ENCODE peak calls at places on chromosomes 16 and 17, in nine cellular contexts. L is heart left ventricle, K is type B pancreatic cell, Q is fibroblast of mammary gland, X is MM.1S, D is spleen, I is OCI-LY7, W is right atrium auricular region, A is GM12865. J is an unnamed sample.
A peak's percentile ranks its signal among the peaks of the same experiment; 100 is the strongest.

GRCh38 chr16:83539736-83540490 is 267.9 kb upstream of the HSBP1 start:
- DNase-seq in X (no peak), I (no peak), Q (no peak), A (no peak), K (no peak), D (no peak), L (no peak), W (no peak), J (no peak)

GRCh38 chr16:50185005-50185505 is 31.9 kb downstream of the TENT4B start:
- DNase-seq in Q (peak; percentile 29), X (no peak), K (no peak), I (no peak), W (no peak), A (peak; percentile 14), L (no peak), D (no peak), J (no peak)

GRCh38 chr17:64635647-64636305 is 26.3 kb downstream of the SMURF2 start:
- DNase-seq in L (no peak), Q (peak; percentile 88), X (peak; percentile 56), A (peak; percentile 68), W (no peak), D (no peak), I (no peak), K (no peak), J (no peak)

GRCh38 chr16:48269011-48269410 is 21.7 kb upstream of the ABCC11 start:
- DNase-seq in A (no peak), L (no peak), I (no peak), D (no peak), X (no peak), W (no peak), K (no peak), Q (no peak), J (no peak)

GRCh38 chr16:52592778-52593177 is 45.8 kb upstream of the TOX3 start:
- DNase-seq in X (no peak), K (no peak), W (no peak), I (no peak), L (no peak), D (no peak), A (no peak), Q (no peak), J (no peak)

GRCh38 chr17:50944054-50944901 is 78.1 kb upstream of the TOB1 start:
- DNase-seq in I (peak; percentile 41), K (no peak), L (peak; percentile 91), D (peak; percentile 92), Q (peak; percentile 44), W (no peak), A (peak; percentile 58), X (peak; percentile 84), J (peak; percentile 72)

GRCh38 chr17:27609606-27610303 is 21.2 kb upstream of the LGALS9 start:
- DNase-seq in D (peak; percentile 76), L (peak; percentile 59), K (no peak), A (peak; percentile 50), X (no peak), W (no peak), I (peak; percentile 34), Q (peak; percentile 48), J (peak; percentile 30)

GRCh38 chr17:7887482-7888183 is 956 bp upstream of the CHD3 start:
- DNase-seq in I (peak; percentile 90), L (peak; percentile 95), D (peak; percentile 94), Q (peak; percentile 95), K (peak; percentile 92), W (peak; percentile 91), X (peak; percentile 25), A (peak; percentile 71), J (peak; percentile 84)

GRCh38 chr17:67834634-67835033 is 9.3 kb downstream of the BPTF start:
- DNase-seq in L (no peak), K (peak; percentile 8), X (no peak), D (no peak), W (no peak), I (no peak), Q (no peak), A (no peak), J (no peak)

GRCh38 chr17:67833134-67833533 is 7.8 kb downstream of the BPTF start:
- DNase-seq in I (no peak), K (no peak), Q (no peak), A (no peak), L (no peak), D (no peak), W (no peak), X (no peak), J (no peak)

GRCh38 chr17:67836205-67836987 is 11.1 kb downstream of the BPTF start:
- DNase-seq in X (no peak), A (no peak), L (no peak), W (no peak), I (no peak), Q (peak; percentile 39), D (no peak), K (no peak), J (no peak)

GRCh38 chr17:67831268-67831667 is 6.0 kb downstream of the BPTF start:
- DNase-seq in K (peak; percentile 4), Q (no peak), W (no peak), A (no peak), X (no peak), L (no peak), I (no peak), D (no peak), J (no peak)

DNA sequence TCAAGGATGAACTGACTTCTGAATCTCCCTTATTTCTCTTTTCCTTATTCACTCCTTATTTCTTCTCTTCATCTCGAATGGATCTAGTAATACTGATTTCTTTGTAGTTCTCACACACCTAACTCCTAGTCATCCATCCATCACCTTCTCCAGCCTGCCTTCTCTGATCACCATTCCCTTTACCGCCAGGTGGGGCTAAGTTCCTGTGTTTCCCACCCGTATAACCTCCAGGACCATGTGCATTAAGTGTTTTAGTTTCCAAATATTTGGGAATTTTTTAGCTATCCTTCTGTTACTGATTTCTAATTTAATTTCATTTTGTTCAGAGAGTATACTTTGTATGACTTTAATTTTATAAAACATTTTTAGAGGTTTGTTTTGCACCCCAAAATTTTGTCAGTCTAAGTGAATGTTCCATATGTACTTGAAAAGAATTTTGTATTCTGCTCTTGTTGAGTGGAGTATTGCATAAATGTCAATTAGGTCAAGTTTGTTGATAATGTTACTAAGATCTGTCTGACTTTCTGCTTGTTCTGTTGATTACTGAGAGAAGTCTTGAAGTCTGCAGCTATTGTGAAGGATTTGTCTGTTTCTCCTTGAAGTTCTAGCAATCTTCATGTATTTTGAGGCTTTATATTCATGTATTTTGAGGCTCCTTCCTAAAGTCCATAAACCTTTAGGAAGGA is 8.8 kb downstream of the BPTF start:
- DNase-seq in X (no peak), Q (no peak), L (no peak), D (no peak), A (no peak), K (peak; percentile 4), I (no peak), W (no peak), J (peak; percentile 34)
- TF ChIP-seq CTCF in X (no peak), Q (no peak), L (no peak), D (no peak), A (no peak), K (peak; percentile 24), I (no peak), W (no peak), J (peak; percentile 25)

GRCh38 chr17:53950858-53951250 is 128.1 kb downstream of the KIF2B start:
- DNase-seq in L (no peak), K (no peak), D (no peak), X (no peak), W (no peak), A (no peak), Q (no peak), I (no peak), J (no peak)

GRCh38 chr17:53948323-53948722 is 125.6 kb downstream of the KIF2B start:
- DNase-seq in A (no peak), W (no peak), K (no peak), L (no peak), X (no peak), I (no peak), Q (no peak), D (no peak), J (no peak)

GRCh38 chr17:53949473-53950090 is 126.9 kb downstream of the KIF2B start:
- DNase-seq in D (no peak), X (no peak), K (no peak), W (no peak), L (no peak), I (no peak), Q (no peak), A (no peak), J (no peak)

GRCh38 chr17:53950207-53950857 is 127.6 kb downstream of the KIF2B start:
- DNase-seq in X (peak; percentile 9), L (no peak), W (no peak), K (no peak), D (no peak), A (no peak), I (peak; percentile 12), Q (no peak), J (peak; percentile 27)
- TF ChIP-seq CTCF in X (peak; percentile 15), L (no peak), W (no peak), K (peak; percentile 50), D (no peak), A (no peak), I (peak; percentile 64), Q (no peak), J (peak; percentile 30)

GRCh38 chr16:62253926-62254325 is 217.7 kb upstream of the CDH8 start:
- DNase-seq in Q (no peak), I (no peak), D (no peak), L (no peak), A (no peak), K (no peak), W (no peak), X (no peak), J (no peak)

GRCh38 chr16:62254847-62255246 is 218.6 kb upstream of the CDH8 start:
- DNase-seq in L (no peak), I (no peak), Q (no peak), X (no peak), W (no peak), A (no peak), D (no peak), K (no peak), J (no peak)

GRCh38 chr16:62249069-62249468 is 212.8 kb upstream of the CDH8 start:
- DNase-seq in X (no peak), I (no peak), D (no peak), Q (no peak), A (no peak), W (no peak), L (no peak), K (no peak), J (no peak)
- TF ChIP-seq CTCF in X (no peak), I (no peak), D (no peak), Q (no peak), A (no peak), W (no peak), L (no peak), K (peak; percentile 41), J (no peak)

GRCh38 chr16:1426734-1427451 is 4.0 kb upstream of the PERCC1 start:
- DNase-seq in D (peak; percentile 73), Q (no peak), I (no peak), L (no peak), K (peak; percentile 67), X (no peak), A (no peak), W (no peak), J (no peak)

GRCh38 chr16:1429631-1430030 is 1.2 kb upstream of the PERCC1 start:
- DNase-seq in L (no peak), Q (no peak), W (no peak), K (no peak), X (no peak), D (no peak), I (no peak), A (no peak), J (no peak)

GRCh38 chr16:1427473-1428461 is 3.1 kb upstream of the PERCC1 start:
- DNase-seq in K (no peak), Q (no peak), L (no peak), D (no peak), X (no peak), A (no peak), W (no peak), I (no peak), J (no peak)

GRCh38 chr16:1429026-1429425 is 1.9 kb upstream of the PERCC1 start:
- DNase-seq in Q (no peak), W (no peak), L (no peak), K (no peak), I (no peak), A (no peak), X (no peak), D (no peak), J (no peak)

DNA sequence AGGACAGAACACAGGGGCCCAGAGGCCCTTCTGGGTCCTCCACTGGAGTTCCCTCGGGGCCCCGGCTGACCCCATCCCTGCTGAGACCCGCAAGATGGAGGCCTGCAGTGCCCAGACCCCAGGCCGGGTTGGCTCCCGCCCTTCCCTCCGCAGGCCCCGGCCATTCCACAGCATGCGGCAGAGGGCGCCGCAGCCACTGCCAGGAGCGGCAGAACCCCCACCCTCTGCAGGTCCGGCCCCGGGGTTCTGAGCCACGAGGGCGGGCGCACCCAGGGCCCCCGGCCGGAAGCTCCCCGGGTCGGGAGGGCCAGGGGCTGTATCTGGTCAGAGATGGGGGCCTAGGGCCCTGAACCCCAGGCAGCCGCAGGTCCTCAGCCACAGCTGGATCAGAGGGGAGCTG is 2.4 kb upstream of the PERCC1 start:
- DNase-seq in A (peak; percentile 46), K (no peak), I (peak; percentile 49), W (no peak), X (no peak), Q (peak; percentile 26), D (peak; percentile 91), L (peak; percentile 48), J (peak; percentile 67)
- TF ChIP-seq CTCF in A (peak; percentile 49), K (no peak), I (peak; percentile 65), W (no peak), X (no peak), Q (peak; percentile 39), D (peak; percentile 54), L (peak; percentile 48), J (no peak)

J was measured in endothelial cell.